ENCODE peak calls at places on chromosomes 16 and 17, in ten cellular contexts. Y is stomach, H is HepG2, B is spleen, F is suprapubic skin, M is HL-60, T is transverse colon, K is Panc1, Q is sigmoid colon, I is GM23338. P is an unnamed sample.

GRCh38 chr17:66829883-66830282 is 5.0 kb upstream of the CACNG5 start:
- DNase-seq in Y (no peak), Q (peak), F (peak), H (no peak), T (no peak), M (no peak), I (peak), K (no peak), B (no peak), P (no peak)

GRCh38 chr16:67115649-67116048 is 5.9 kb downstream of the PHAF1 start:
- DNase-seq in I (no peak), K (peak), Y (no peak), B (no peak), T (no peak), M (no peak), Q (peak), H (no peak), F (peak), P (no peak)

GRCh38 chr16:11276143-11276879 is at the start of gene PRM2:
- DNase-seq in Y (no peak), Q (no peak), H (no peak), F (no peak), B (no peak), I (no peak), K (no peak), T (no peak), M (no peak), P (no peak)

GRCh38 chr17:75516619-75517276 is 420 bp downstream of the TSEN54 start:
- DNase-seq in Q (no peak), T (peak), Y (no peak), F (no peak), K (no peak), I (peak), M (peak), H (no peak), B (peak), P (no peak)

GRCh38 chr17:56629450-56630187 is 36.1 kb downstream of the NOG start:
- DNase-seq in I (peak), F (no peak), M (peak), H (peak), Y (no peak), Q (no peak), B (no peak), T (no peak), K (no peak), P (no peak)

GRCh38 chr17:65523411-65523810 is 38.0 kb downstream of the AXIN2 start:
- DNase-seq in F (no peak), M (no peak), I (no peak), K (no peak), Q (no peak), Y (no peak), H (no peak), T (no peak), B (peak), P (no peak)

GRCh38 chr17:69763503-69763902 is 311.5 kb upstream of the KCNJ16 start:
- DNase-seq in Y (no peak), F (no peak), Q (no peak), M (no peak), T (no peak), B (no peak), K (no peak), H (no peak), I (no peak), P (peak)

GRCh38 chr17:9079461-9080103 is 58.3 kb downstream of the NTN1 start:
- DNase-seq in H (no peak), Y (no peak), Q (no peak), F (no peak), I (no peak), B (no peak), T (no peak), K (no peak), M (peak), P (no peak)

GRCh38 chr16:1613728-1614225 is 1.6 kb downstream of the CRAMP1 start:
- DNase-seq in H (no peak), B (peak), I (no peak), Y (peak), Q (no peak), T (peak), M (peak), F (no peak), K (no peak), P (no peak)

GRCh38 chr17:73360961-73361761 is 49.4 kb upstream of the CDC42EP4 start:
- DNase-seq in K (no peak), Y (no peak), B (no peak), H (no peak), M (no peak), I (peak), T (no peak), F (no peak), Q (no peak), P (no peak)

GRCh38 chr17:78492116-78492799 is 84.9 kb downstream of the DNAH17 start:
- DNase-seq in F (no peak), T (no peak), H (no peak), B (no peak), K (no peak), Q (no peak), M (no peak), I (peak), Y (no peak), P (no peak)

GRCh38 chr17:77498056-77498785 is 357.5 kb downstream of the SEC14L1 start:
- DNase-seq in K (no peak), F (peak), Q (peak), I (no peak), Y (no peak), B (peak), M (no peak), H (no peak), T (peak), P (no peak)

GRCh38 chr16:68116256-68116853 is 31.2 kb downstream of the NFATC3 start:
- DNase-seq in M (peak), B (no peak), Y (no peak), H (no peak), T (no peak), Q (no peak), F (no peak), K (peak), I (no peak), P (peak)

DNA sequence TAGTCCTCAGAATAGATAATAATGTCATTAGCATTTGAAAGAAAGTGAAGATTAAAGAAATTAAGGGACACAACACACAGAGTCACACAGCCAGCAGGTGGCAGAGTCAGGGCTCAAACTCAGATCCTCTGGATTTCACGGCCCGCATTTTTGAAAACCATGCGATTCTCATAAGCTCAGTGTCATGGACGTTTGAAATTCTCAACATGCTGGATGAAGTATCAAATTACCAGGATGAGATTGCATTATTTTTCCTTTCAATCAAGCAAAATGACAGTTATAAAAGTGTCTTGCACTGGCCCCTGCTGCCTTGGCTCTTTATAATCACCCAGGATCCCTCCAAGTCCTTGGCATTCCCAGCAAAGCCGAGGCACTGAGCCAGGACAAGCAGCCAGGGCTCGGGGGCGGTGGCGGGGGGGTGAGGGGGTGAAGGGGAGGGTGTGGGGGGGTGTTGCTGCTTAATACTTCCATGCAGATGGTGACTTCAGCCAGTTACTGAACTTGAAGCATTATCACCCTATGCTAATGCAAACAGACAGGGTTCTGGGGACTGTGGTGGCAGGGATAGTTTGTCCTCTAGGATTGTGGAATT is 6.6 kb upstream of the BMERB1 start:
- DNase-seq in K (no peak), M (peak), F (peak), B (peak), I (peak), T (peak), Y (peak), Q (peak), H (peak), P (peak)
- H3K4me3 ChIP-seq in K (no peak), M (no peak), F (peak), B (no peak), I (no peak), T (no peak), Y (no peak), Q (no peak), H (no peak), P (no peak)

GRCh38 chr16:20353379-20353778 is 864 bp upstream of the UMOD start:
- DNase-seq in B (no peak), T (no peak), H (no peak), Q (no peak), I (no peak), Y (no peak), F (no peak), K (no peak), M (no peak), P (no peak)
- TF ChIP-seq POLR2AphosphoS5 in B (no peak), T (no peak), H (no peak), Q (no peak), I (no peak), Y (no peak), F (no peak), K (no peak), M (no peak), P (no peak)

DNA sequence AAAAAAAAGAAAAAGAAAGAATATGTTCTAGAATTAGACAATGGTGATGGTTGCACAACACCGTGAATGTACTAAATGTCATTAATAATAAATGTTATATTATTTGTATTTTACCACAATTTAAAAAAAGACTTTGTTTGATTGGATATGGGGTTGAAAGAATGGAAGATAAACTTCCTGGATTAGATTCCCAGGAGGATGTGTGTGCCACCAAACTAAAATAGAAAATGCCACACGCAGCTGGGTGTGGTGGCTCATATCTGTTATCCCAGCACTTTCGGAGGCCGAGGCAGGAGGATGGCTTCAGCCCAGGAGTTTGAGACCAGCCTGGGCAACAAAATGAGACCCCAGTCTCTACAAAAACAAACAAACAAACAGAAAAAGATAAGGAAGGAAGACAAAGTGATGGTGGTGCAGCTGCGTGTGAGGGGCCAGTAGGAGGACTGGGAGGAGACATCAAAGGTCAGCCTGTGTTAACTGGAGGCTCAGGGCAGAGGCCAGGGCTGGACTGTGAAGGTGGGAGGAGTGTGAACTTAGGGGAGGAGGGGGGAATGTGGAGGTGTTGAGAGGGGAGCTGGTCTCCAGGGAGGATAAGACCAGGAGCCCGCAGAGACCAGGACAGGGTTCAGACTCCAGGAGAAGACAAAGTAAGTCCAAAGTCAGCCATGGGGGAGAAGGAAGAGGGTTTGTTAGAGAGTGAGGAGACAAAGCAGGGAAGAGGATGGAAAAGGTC is 4.1 kb downstream of the PECAM1 start:
- DNase-seq in K (no peak), I (no peak), B (peak), Y (no peak), H (peak), M (no peak), F (no peak), T (no peak), Q (no peak), P (peak)
- H3K4me3 ChIP-seq in K (no peak), I (no peak), B (peak), Y (peak), H (peak), M (no peak), F (peak), T (no peak), Q (no peak), P (peak)

DNA sequence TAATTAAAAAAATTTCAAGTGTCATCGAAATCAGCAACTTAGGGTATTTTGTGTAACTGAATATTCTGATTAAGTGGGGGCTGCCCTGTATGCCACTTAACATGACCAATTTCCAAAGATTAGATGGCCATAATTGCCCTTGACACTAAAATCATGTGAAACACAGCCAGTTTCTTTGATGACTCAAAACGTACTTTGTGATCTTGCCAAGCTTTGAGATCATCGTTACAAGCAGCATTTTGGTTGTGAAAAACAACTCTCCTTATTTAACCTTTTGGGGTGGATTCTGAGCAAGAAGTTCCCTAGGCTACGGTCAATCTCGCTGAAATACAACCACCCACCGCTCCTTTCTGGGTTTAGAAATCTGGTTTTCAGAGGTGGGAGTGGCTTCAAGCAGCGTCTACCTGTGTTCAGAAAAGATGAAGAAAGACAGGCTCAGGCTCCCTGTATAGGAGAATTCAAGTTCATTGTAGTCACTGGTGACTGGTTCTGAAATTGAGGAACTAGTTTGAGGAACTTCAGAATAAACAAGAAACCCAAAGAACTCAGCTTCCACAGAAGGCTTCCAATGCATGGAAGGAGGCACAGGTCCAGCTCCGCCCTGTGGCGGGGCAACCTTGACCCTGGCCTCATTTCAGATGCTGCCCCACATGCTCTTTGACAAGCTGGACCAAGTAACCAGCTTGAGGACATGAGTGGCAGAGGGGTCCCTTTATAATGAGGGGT is 9.4 kb downstream of the MAP3K14 start:
- DNase-seq in I (no peak), Q (no peak), H (no peak), F (no peak), B (peak), K (no peak), T (no peak), Y (no peak), M (peak), P (peak)
- TF ChIP-seq POLR2AphosphoS5 in I (no peak), Q (peak), H (no peak), F (peak), B (peak), K (no peak), T (peak), Y (peak), M (no peak), P (no peak)

DNA sequence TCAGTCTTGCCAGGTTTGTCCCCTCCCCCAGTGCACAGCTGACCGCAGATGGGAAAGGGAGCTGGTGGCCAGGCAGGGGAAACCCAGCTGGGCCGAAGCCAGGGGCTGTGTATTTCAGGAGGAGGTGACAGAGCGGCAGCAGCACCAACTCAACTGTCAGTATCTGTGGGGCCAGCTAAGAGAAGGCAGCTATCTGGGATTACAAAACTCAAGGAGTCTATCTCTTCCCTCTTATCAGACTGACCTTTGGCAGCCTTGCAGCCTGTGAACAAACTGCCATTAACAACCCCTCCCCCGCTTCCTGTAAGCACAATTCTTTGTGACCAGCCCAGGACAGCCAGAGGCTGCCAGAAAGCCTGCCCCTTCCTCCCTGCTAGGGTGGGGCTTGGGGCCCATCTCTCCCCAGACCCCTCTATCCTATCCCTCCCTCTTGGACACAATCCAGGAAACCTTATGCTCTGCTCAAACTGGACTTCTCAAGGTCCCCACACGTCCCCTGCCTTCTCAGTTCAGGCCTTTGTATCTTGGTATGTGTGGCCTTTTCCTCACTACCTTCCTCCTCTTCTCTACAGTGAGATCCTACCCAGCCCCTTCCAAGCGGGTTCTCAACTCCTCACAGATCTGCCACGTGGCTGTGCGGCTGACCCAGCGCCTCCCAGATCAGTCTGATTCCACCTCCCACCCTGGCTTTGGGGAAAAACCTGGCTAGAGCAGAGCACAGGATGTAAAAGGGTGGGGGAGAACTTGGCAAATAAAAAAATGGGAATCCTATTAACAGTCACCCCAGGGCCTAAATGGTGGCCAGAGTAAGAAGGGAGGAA is 10.5 kb downstream of the ST3GAL2 start:
- DNase-seq in H (peak), T (peak), K (peak), Y (peak), F (peak), I (peak), M (peak), Q (peak), B (peak), P (peak)
- H3K4me3 ChIP-seq in H (peak), T (no peak), K (no peak), Y (no peak), F (no peak), I (peak), M (no peak), Q (no peak), B (peak), P (no peak)

GRCh38 chr16:75305364-75306101 is 54.1 kb upstream of the BCAR1 start:
- DNase-seq in M (no peak), Y (peak), I (no peak), Q (peak), F (peak), T (peak), B (no peak), H (peak), K (peak), P (peak)
- TF ChIP-seq POLR2AphosphoS5 in M (no peak), Y (peak), I (no peak), Q (peak), F (peak), T (peak), B (peak), H (peak), K (peak), P (peak)

GRCh38 chr17:40069751-40070643 is 7.2 kb downstream of the THRA start:
- DNase-seq in I (peak), Q (peak), K (no peak), M (peak), B (no peak), Y (peak), F (no peak), H (no peak), T (peak), P (peak)

GRCh38 chr17:40071720-40072480 is 9.1 kb downstream of the THRA start:
- DNase-seq in K (no peak), T (peak), M (peak), Y (peak), B (no peak), Q (peak), I (no peak), F (peak), H (peak), P (peak)

GRCh38 chr17:40068917-40069750 is 6.4 kb downstream of the THRA start:
- DNase-seq in K (no peak), T (peak), F (peak), M (peak), B (peak), I (peak), Q (peak), Y (peak), H (no peak), P (peak)

GRCh38 chr17:40070895-40071719 is 8.3 kb downstream of the THRA start:
- DNase-seq in B (peak), H (no peak), T (peak), K (no peak), I (peak), M (peak), Y (peak), F (no peak), Q (peak), P (no peak)

DNA sequence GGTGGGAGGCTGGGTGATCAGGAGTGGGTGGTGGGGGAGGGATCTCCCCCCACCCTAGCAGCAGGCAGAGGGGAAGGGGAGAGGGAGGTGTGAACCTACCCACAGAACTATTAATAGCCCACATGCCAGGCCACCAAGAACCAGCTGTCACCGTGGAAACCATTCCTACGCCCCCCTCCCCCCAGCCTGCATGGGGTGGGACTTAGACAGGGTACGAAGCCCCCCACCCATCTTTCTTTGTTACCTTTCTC is 7.8 kb downstream of the THRA start:
- DNase-seq in M (no peak), K (no peak), Y (no peak), I (no peak), H (no peak), B (no peak), Q (no peak), F (no peak), T (no peak), P (no peak)
- H3K4me3 ChIP-seq in M (no peak), K (no peak), Y (peak), I (no peak), H (no peak), B (peak), Q (peak), F (peak), T (no peak), P (no peak)

GRCh38 chr16:24119807-24120206 is 136.3 kb upstream of the CACNG3 start:
- DNase-seq in K (no peak), B (no peak), Y (no peak), H (no peak), M (no peak), F (no peak), Q (no peak), I (no peak), T (no peak), P (no peak)

GRCh38 chr16:24116989-24117388 is 139.1 kb upstream of the CACNG3 start:
- DNase-seq in Q (no peak), Y (no peak), M (no peak), H (no peak), T (no peak), F (no peak), K (no peak), B (no peak), I (no peak), P (no peak)

GRCh38 chr16:24118126-24118821 is 137.9 kb upstream of the CACNG3 start:
- DNase-seq in F (no peak), K (no peak), Y (no peak), H (no peak), Q (no peak), B (no peak), M (no peak), I (no peak), T (no peak), P (no peak)

GRCh38 chr16:24116371-24116770 is 139.8 kb upstream of the CACNG3 start:
- DNase-seq in Y (no peak), I (no peak), K (no peak), H (no peak), F (no peak), Q (peak), T (no peak), M (no peak), B (no peak), P (no peak)

GRCh38 chr16:24117680-24118079 is 138.5 kb upstream of the CACNG3 start:
- DNase-seq in M (no peak), I (peak), F (no peak), B (no peak), Q (peak), Y (no peak), K (no peak), T (no peak), H (no peak), P (no peak)
- TF ChIP-seq POLR2AphosphoS5 in M (no peak), I (no peak), F (no peak), B (no peak), Q (no peak), Y (no peak), K (no peak), T (no peak), H (no peak), P (no peak)

GRCh38 chr17:40095356-40095943 is 4.9 kb downstream of the NR1D1 start:
- DNase-seq in M (no peak), Q (peak), H (no peak), B (no peak), F (no peak), I (no peak), Y (peak), T (no peak), K (no peak), P (no peak)
- H3K4me3 ChIP-seq in M (no peak), Q (no peak), H (no peak), B (peak), F (peak), I (no peak), Y (peak), T (no peak), K (no peak), P (no peak)